ENCODE peak calls at places on chromosomes 12 and 14, in nine cellular contexts. D is astrocyte of the spinal cord; V is endothelial cell; L is CD4-positive, alpha-beta T cell; U is A549; I is left lung; B is NCI-H1105; C is GM13977; E is Peyer's patch. S is an unnamed sample.
A peak's percentile ranks its signal among the peaks of the same experiment; 100 is the strongest.

GRCh38 chr14:61860294-61860918 is 98.2 kb downstream of the SNAPC1 start:
- DNase-seq in D (peak; percentile 37), V (peak; percentile 68), L (peak; percentile 47), U (peak; percentile 50), I (no peak), B (no peak), C (peak; percentile 81), E (no peak), S (peak; percentile 56)

GRCh38 chr12:48361664-48362339 is 11.1 kb upstream of the ZNF641 start:
- DNase-seq in D (no peak), V (no peak), L (no peak), U (no peak), I (no peak), B (no peak), C (no peak), E (no peak), S (no peak)

GRCh38 chr12:101127521-101128219 is 82.4 kb downstream of the SLC5A8 start:
- DNase-seq in D (peak; percentile 56), V (no peak), L (no peak), U (no peak), I (no peak), B (no peak), C (no peak), E (no peak), S (peak; percentile 1)

GRCh38 chr12:25830456-25830855 is 128.0 kb upstream of the RASSF8 start:
- DNase-seq in D (peak; percentile 46), V (no peak), L (no peak), U (no peak), I (no peak), B (no peak), C (no peak), E (no peak), S (no peak)

GRCh38 chr14:67241416-67242362 is at the start of gene PALS1:
- DNase-seq in D (peak; percentile 85), V (peak; percentile 83), L (no peak), U (peak; percentile 77), I (no peak), B (no peak), C (peak; percentile 40), E (no peak), S (peak; percentile 76)

GRCh38 chr14:49972840-49973239 is 80.0 kb downstream of the ARF6 start:
- DNase-seq in D (peak; percentile 92), V (no peak), L (peak; percentile 20), U (peak; percentile 88), I (no peak), B (no peak), C (no peak), E (no peak), S (peak; percentile 88)

GRCh38 chr14:63656194-63656593 is 14.5 kb upstream of the WDR89 start:
- DNase-seq in D (no peak), V (no peak), L (no peak), U (no peak), I (no peak), B (no peak), C (no peak), E (no peak), S (no peak)

GRCh38 chr14:106848330-106849121 is 1322.1 kb downstream of the TMEM121 start:
- DNase-seq in D (no peak), V (no peak), L (no peak), U (peak; percentile 69), I (no peak), B (no peak), C (no peak), E (no peak), S (no peak)

GRCh38 chr12:76863811-76864210 is 15.0 kb downstream of the CSRP2 start:
- DNase-seq in D (no peak), V (no peak), L (no peak), U (no peak), I (no peak), B (no peak), C (no peak), E (no peak), S (no peak)

GRCh38 chr14:21078287-21078686 is 8.2 kb downstream of the ARHGEF40 start:
- DNase-seq in D (no peak), V (no peak), L (no peak), U (no peak), I (no peak), B (no peak), C (no peak), E (no peak), S (no peak)

GRCh38 chr12:112682586-112682985 is 109.0 kb upstream of the RPH3A start:
- DNase-seq in D (no peak), V (no peak), L (no peak), U (no peak), I (no peak), B (no peak), C (no peak), E (no peak), S (no peak)

GRCh38 chr12:20601668-20602280 is 93.4 kb upstream of the SLCO1C1 start:
- DNase-seq in D (peak; percentile 76), V (no peak), L (no peak), U (peak; percentile 79), I (no peak), B (peak; percentile 43), C (peak; percentile 10), E (no peak), S (peak; percentile 74)

GRCh38 chr14:24911324-24912095 is 138.4 kb downstream of the STXBP6 start:
- DNase-seq in D (peak; percentile 60), V (no peak), L (no peak), U (peak; percentile 4), I (no peak), B (peak; percentile 12), C (no peak), E (no peak), S (no peak)

GRCh38 chr12:92253301-92253700 is 107.7 kb upstream of the BTG1 start:
- DNase-seq in D (no peak), V (no peak), L (no peak), U (no peak), I (no peak), B (no peak), C (no peak), E (no peak), S (no peak)

GRCh38 chr12:96132819-96133218 is 61.4 kb upstream of the ELK3 start:
- DNase-seq in D (no peak), V (no peak), L (no peak), U (peak; percentile 26), I (no peak), B (no peak), C (no peak), E (no peak), S (no peak)

GRCh38 chr14:68628605-68629310 is 164.1 kb downstream of the ZFP36L1 start:
- DNase-seq in D (no peak), V (no peak), L (no peak), U (no peak), I (no peak), B (no peak), C (no peak), E (peak; percentile 67), S (no peak)

GRCh38 chr14:34718750-34719304 is 4.4 kb upstream of the CFL2 start:
- DNase-seq in D (peak; percentile 9), V (no peak), L (no peak), U (no peak), I (no peak), B (no peak), C (no peak), E (no peak), S (no peak)

GRCh38 chr14:90839024-90839888 is 23.0 kb upstream of the TTC7B start:
- DNase-seq in D (peak; percentile 28), V (no peak), L (no peak), U (no peak), I (no peak), B (no peak), C (no peak), E (no peak), S (no peak)